ENCODE peak calls at places on chromosomes 2 and 18, in five cellular contexts. T is A673, Y is Peyer's patch, U is tibial nerve, Q is breast epithelium. W is an unnamed sample. For H3K9me3, the result is how much of the 10 kb centered on the place peaks cover.

GRCh38 chr2:113240150-113240914 is 38.4 kb downstream of the PAX8 start:
- DNase-seq in Q (peak), T (peak), U (peak), Y (peak), W (peak)

GRCh38 chr2:221034973-221035372 is 537.1 kb downstream of the EPHA4 start:
- DNase-seq in T (no peak), Y (no peak), Q (no peak), U (no peak), W (no peak)

GRCh38 chr18:79275992-79276391 is 119.7 kb upstream of the NFATC1 start:
- DNase-seq in Q (no peak), T (no peak), Y (no peak), U (no peak), W (no peak)

GRCh38 chr18:55328301-55328700 is 259.7 kb downstream of the TCF4 start:
- DNase-seq in T (no peak), U (no peak), Y (no peak), Q (no peak), W (no peak)

GRCh38 chr18:79166702-79167101 is 97.5 kb downstream of the ATP9B start:
- DNase-seq in T (no peak), Q (no peak), U (no peak), Y (no peak), W (no peak)

GRCh38 chr2:131588152-131588873 is 60.6 kb downstream of the CCDC74A start:
- DNase-seq in Y (no peak), U (no peak), Q (no peak), T (no peak), W (no peak)

GRCh38 chr2:155256803-155257202 is 558.3 kb downstream of the KCNJ3 start:
- DNase-seq in T (no peak), Y (no peak), Q (no peak), U (no peak), W (no peak)

GRCh38 chr18:23871410-23871809 is 143.1 kb upstream of the TTC39C start:
- DNase-seq in Q (peak), Y (peak), U (no peak), T (peak), W (no peak)

GRCh38 chr18:79506191-79507075 is 110.7 kb downstream of the NFATC1 start:
- DNase-seq in Q (no peak), T (no peak), U (peak), Y (peak), W (no peak)

GRCh38 chr2:195543902-195544894 is 112.8 kb upstream of the SLC39A10 start:
- DNase-seq in U (no peak), T (no peak), Y (no peak), Q (no peak), W (no peak)

GRCh38 chr2:71154798-71155197 is 24.4 kb downstream of the MPHOSPH10 start:
- DNase-seq in Y (no peak), U (no peak), T (no peak), Q (no peak), W (no peak)

GRCh38 chr2:28381225-28382180 is 11.2 kb upstream of the FOSL2 start:
- DNase-seq in U (no peak), Y (peak), Q (no peak), T (no peak), W (no peak)

GRCh38 chr18:57738078-57738477 is 65.0 kb downstream of the ATP8B1 start:
- DNase-seq in T (no peak), Q (no peak), Y (no peak), U (no peak), W (no peak)

GRCh38 chr18:73774836-73775509 is 372.7 kb downstream of the FBXO15 start:
- DNase-seq in Y (no peak), Q (no peak), T (peak), U (no peak), W (no peak)

GRCh38 chr2:91442246-91442905 is 2750.9 kb downstream of the RPIA start:
- DNase-seq in U (no peak), Y (peak), T (peak), Q (no peak), W (no peak)

GRCh38 chr2:175854665-175855064 is 147.4 kb downstream of the LNPK start:
- DNase-seq in U (no peak), Q (no peak), Y (no peak), T (no peak), W (no peak)

GRCh38 chr18:58379443-58379842 is 249.4 kb downstream of the ALPK2 start:
- DNase-seq in Y (no peak), Q (no peak), T (no peak), U (no peak), W (no peak)

GRCh38 chr18:45739268-45739667 is 15.3 kb downstream of the SLC14A1 start:
- DNase-seq in U (no peak), Q (no peak), Y (no peak), T (no peak), W (no peak)

GRCh38 chr18:21958707-21959457 is 210.5 kb upstream of the GATA6 start:
- DNase-seq in Q (no peak), T (no peak), U (no peak), Y (no peak), W (no peak)

GRCh38 chr18:12015697-12016062 is 34.4 kb downstream of the IMPA2 start:
- DNase-seq in U (no peak), T (no peak), Y (peak), Q (peak), W (no peak)

GRCh38 chr2:64090264-64090663 is 54.0 kb downstream of the PELI1 start:
- DNase-seq in U (no peak), Y (no peak), Q (no peak), T (no peak), W (no peak)

GRCh38 chr2:219722276-219722883 is 95.0 kb downstream of the SLC4A3 start:
- DNase-seq in Y (no peak), Q (no peak), T (no peak), U (no peak), W (no peak)

GRCh38 chr2:213219816-213220215 is 64.4 kb upstream of the SPAG16 start:
- DNase-seq in U (no peak), Q (no peak), Y (no peak), T (no peak), W (no peak)

GRCh38 chr2:230987137-230988020 is 8.5 kb upstream of the SPATA3 start:
- DNase-seq in Y (peak), T (peak), U (peak), Q (peak), W (no peak)

GRCh38 chr18:2994603-2995432 is 18.1 kb downstream of the LPIN2 start:
- DNase-seq in Y (no peak), U (no peak), Q (no peak), T (peak), W (no peak)

GRCh38 chr2:102106133-102106556 is 36.4 kb upstream of the IL1R1 start:
- DNase-seq in U (no peak), Y (no peak), Q (no peak), T (no peak), W (no peak)

GRCh38 chr18:4020026-4020425 is 435.1 kb downstream of the DLGAP1 start:
- DNase-seq in T (no peak), Q (no peak), U (no peak), Y (no peak), W (no peak)
- H3K27ac ChIP-seq in T (no peak), Q (no peak), U (no peak), Y (no peak), W (no peak)

GRCh38 chr2:35199298-35199697 is 1156.3 kb upstream of the CRIM1 start:
- DNase-seq in U (no peak), Y (no peak), Q (no peak), T (peak), W (no peak)
- TF ChIP-seq CTCF in U (no peak), Y (no peak), Q (no peak), T (peak), W (no peak)

GRCh38 chr18:65990944-65991708 is 240.3 kb downstream of the CDH7 start:
- DNase-seq in T (peak), U (no peak), Q (no peak), Y (no peak), W (no peak)
- H3K9me3 ChIP-seq in T (under half), U (under half), Q (under half), Y (under half), W (under half)

DNA sequence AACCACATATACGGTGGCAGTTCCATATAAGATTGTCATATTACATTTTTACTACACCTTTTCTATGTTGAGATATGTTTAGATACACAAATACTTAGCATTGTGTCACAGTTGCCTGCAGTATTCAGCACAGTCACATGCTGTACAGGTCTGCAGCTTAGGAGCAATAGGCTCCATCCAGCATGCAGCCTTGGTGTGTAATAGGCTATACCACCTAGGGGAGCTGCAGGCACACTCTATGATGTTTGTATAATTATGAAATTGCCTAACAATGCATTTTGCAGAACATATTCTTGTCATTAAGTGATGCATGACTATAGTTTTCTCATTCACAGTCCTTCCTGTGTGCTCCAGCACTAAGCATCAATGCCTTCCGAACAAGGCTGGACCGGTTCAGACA is 133.4 kb downstream of the NDUFA10 start:
- DNase-seq in T (no peak), U (no peak), Y (no peak), Q (no peak), W (no peak)
- H3K27ac ChIP-seq in T (no peak), U (no peak), Y (no peak), Q (no peak), W (no peak)

GRCh38 chr2:200575957-200576356 is 9.9 kb upstream of the AOX1 start:
- DNase-seq in Q (no peak), T (peak), Y (no peak), U (no peak), W (no peak)
- TF ChIP-seq CTCF in Q (peak), T (peak), Y (peak), U (no peak), W (peak)

DNA sequence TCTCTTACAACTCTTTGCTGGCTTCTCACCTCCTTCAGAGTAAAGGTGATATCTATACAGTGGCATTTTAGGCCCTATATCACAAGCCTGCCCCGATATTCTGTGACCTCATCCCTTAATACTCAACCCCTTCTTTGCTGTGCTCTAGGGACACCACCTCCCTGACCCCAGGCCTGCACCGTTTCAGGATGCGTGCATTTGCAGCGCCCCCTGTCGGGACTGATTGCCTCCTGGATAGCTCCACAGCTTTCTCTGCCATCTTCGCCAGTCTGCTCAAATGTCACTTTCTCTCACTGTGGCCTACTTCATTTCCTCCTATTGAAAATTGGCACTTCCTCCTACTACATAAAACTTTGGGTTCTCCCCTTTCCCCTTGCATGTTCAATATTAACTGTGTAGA is 289.6 kb downstream of the SOCS6 start:
- DNase-seq in T (peak), Y (no peak), U (no peak), Q (no peak), W (no peak)
- H3K9me3 ChIP-seq in T (under half), Y (under half), U (under half), Q (under half), W (under half)

GRCh38 chr2:46847185-46847710 is 68.4 kb downstream of the MCFD2 start:
- DNase-seq in Q (peak), Y (peak), T (peak), U (peak), W (peak)
- H3K27ac ChIP-seq in Q (peak), Y (peak), T (no peak), U (peak), W (peak)